ENCODE peak calls at places on chromosomes 13 and 19, in ten cellular contexts. K, H, W, L, O, F, A, P, B and Y are unnamed samples.

GRCh38 chr19:11279505-11280236 is 16.3 kb upstream of the TSPAN16 start:
- DNase-seq in P (no peak), O (no peak), K (peak), B (no peak), W (no peak), L (no peak), H (no peak), F (no peak), A (no peak), Y (peak)

GRCh38 chr19:46466536-46467199 is 4.7 kb downstream of the PNMA8A start:
- DNase-seq in B (no peak), W (no peak), F (no peak), L (no peak), K (peak), O (no peak), P (no peak), A (no peak), H (peak), Y (no peak)

GRCh38 chr19:50833117-50833801 is at the start of gene KLK15:
- DNase-seq in O (no peak), L (no peak), P (no peak), B (no peak), A (no peak), W (no peak), F (no peak), K (peak), H (no peak), Y (no peak)

GRCh38 chr13:106603568-106603967 is 35.6 kb upstream of the ARGLU1 start:
- DNase-seq in W (no peak), B (no peak), O (no peak), K (no peak), A (no peak), P (no peak), F (no peak), L (no peak), H (no peak), Y (no peak)

GRCh38 chr19:56153507-56153906 is 12.4 kb downstream of the ZNF444 start:
- DNase-seq in K (no peak), P (no peak), B (no peak), H (no peak), F (no peak), O (no peak), W (peak), L (no peak), A (no peak), Y (no peak)

GRCh38 chr13:21124853-21125252 is 51.5 kb downstream of the SKA3 start:
- DNase-seq in K (peak), H (no peak), F (no peak), B (peak), A (no peak), O (peak), W (no peak), P (no peak), L (no peak), Y (no peak)

GRCh38 chr13:26052136-26052736 is 420 bp upstream of the SHISA2 start:
- DNase-seq in H (no peak), W (no peak), L (no peak), P (no peak), A (no peak), K (no peak), F (no peak), B (no peak), O (no peak), Y (no peak)

GRCh38 chr13:27971236-27971645 is 2.1 kb upstream of the CDX2 start:
- DNase-seq in A (no peak), L (no peak), W (peak), B (no peak), F (no peak), K (no peak), H (no peak), O (no peak), P (no peak), Y (no peak)

GRCh38 chr19:3151563-3152430 is 16.0 kb downstream of the GNA15 start:
- DNase-seq in F (no peak), L (no peak), P (no peak), A (no peak), O (no peak), H (no peak), B (no peak), K (no peak), W (no peak), Y (no peak)

GRCh38 chr19:11581740-11582139 is 4.3 kb upstream of the ACP5 start:
- DNase-seq in W (no peak), B (no peak), H (no peak), O (no peak), P (no peak), F (no peak), L (no peak), K (peak), A (no peak), Y (no peak)

GRCh38 chr19:12789098-12789903 is 2.0 kb upstream of the JUNB start:
- DNase-seq in H (no peak), A (no peak), L (no peak), W (peak), F (peak), K (no peak), P (no peak), O (no peak), B (peak), Y (no peak)

GRCh38 chr19:7293795-7294570 is at the start of gene INSR:
- DNase-seq in W (peak), B (peak), A (peak), K (peak), O (peak), L (peak), H (peak), P (peak), F (peak), Y (peak)

GRCh38 chr19:28519950-28520861 is 692.7 kb downstream of the UQCRFS1 start:
- DNase-seq in H (no peak), L (no peak), B (peak), P (no peak), F (no peak), O (no peak), K (no peak), W (no peak), A (no peak), Y (no peak)

GRCh38 chr19:16067205-16067938 is 8.9 kb upstream of the TPM4 start:
- DNase-seq in A (no peak), W (no peak), F (peak), L (peak), B (peak), H (peak), K (peak), P (no peak), O (no peak), Y (no peak)

GRCh38 chr13:80817979-80818378 is 477.1 kb upstream of the SPRY2 start:
- DNase-seq in B (no peak), O (no peak), H (no peak), A (no peak), L (no peak), W (no peak), K (no peak), P (no peak), F (no peak), Y (no peak)

GRCh38 chr13:103246581-103247200 is 180.5 kb upstream of the SLC10A2 start:
- DNase-seq in K (no peak), F (no peak), W (no peak), O (no peak), A (no peak), P (no peak), L (no peak), B (no peak), H (no peak), Y (no peak)

GRCh38 chr13:112531263-112531794 is 56.6 kb downstream of the TUBGCP3 start:
- DNase-seq in W (no peak), H (no peak), P (no peak), F (no peak), K (no peak), A (no peak), L (no peak), O (no peak), B (no peak), Y (no peak)

GRCh38 chr13:33649212-33649917 is 168.6 kb upstream of the RFC3 start:
- DNase-seq in O (no peak), P (no peak), H (no peak), W (no peak), A (no peak), B (no peak), F (no peak), L (no peak), K (no peak), Y (no peak)

GRCh38 chr13:96994030-96994848 is at the start of gene OXGR1:
- DNase-seq in O (no peak), K (no peak), A (no peak), H (no peak), W (peak), F (no peak), L (no peak), B (no peak), P (no peak), Y (no peak)

GRCh38 chr19:21513651-21514050 is 8.2 kb downstream of the ZNF429 start:
- DNase-seq in A (no peak), H (no peak), O (no peak), L (no peak), K (no peak), P (no peak), B (no peak), W (no peak), F (no peak), Y (no peak)

GRCh38 chr13:40406405-40407138 is 259.9 kb downstream of the FOXO1 start:
- DNase-seq in K (no peak), B (no peak), A (no peak), F (no peak), P (no peak), H (peak), L (no peak), W (no peak), O (no peak), Y (no peak)

GRCh38 chr13:36124236-36124822 is 6.9 kb downstream of the DCLK1 start:
- DNase-seq in K (no peak), A (no peak), P (no peak), F (peak), B (no peak), O (no peak), H (no peak), W (no peak), L (no peak), Y (no peak)

GRCh38 chr19:47832723-47833122 is 11.0 kb downstream of the CRX start:
- DNase-seq in H (no peak), K (no peak), O (no peak), P (no peak), W (no peak), B (no peak), F (no peak), A (no peak), L (no peak), Y (no peak)

GRCh38 chr19:57946316-57946715 is 1.2 kb downstream of the ZNF256 start:
- DNase-seq in K (no peak), F (no peak), W (no peak), P (no peak), A (no peak), H (no peak), O (no peak), B (no peak), L (no peak), Y (no peak)